ENCODE peak calls at places on chromosomes 16 and 17, in five cellular contexts. X, K, B, I and W are unnamed samples. For H3K36me3, the result is how much of the 10 kb centered on the place peaks cover.

GRCh38 chr17:61396586-61397085 is 3.0 kb upstream of the TBX2 start:
- DNase-seq in X (no peak), K (no peak), B (no peak), I (no peak), W (no peak)

GRCh38 chr16:48507886-48508285 is 102.1 kb downstream of the N4BP1 start:
- DNase-seq in X (no peak), K (peak), B (no peak), I (no peak), W (no peak)

GRCh38 chr17:3582921-3583320 is 25.3 kb upstream of the TRPV3 start:
- DNase-seq in X (no peak), K (no peak), B (no peak), I (no peak), W (no peak)

GRCh38 chr17:68019336-68019674 is 16.2 kb upstream of the KPNA2 start:
- DNase-seq in X (no peak), K (no peak), B (no peak), I (no peak), W (no peak)

GRCh38 chr16:46961373-46962353 is 11.8 kb downstream of the DNAJA2 start:
- DNase-seq in X (no peak), K (no peak), B (no peak), I (no peak), W (no peak)

GRCh38 chr16:64362193-64362592 is 759.7 kb downstream of the CDH11 start:
- DNase-seq in X (no peak), K (no peak), B (no peak), I (no peak), W (no peak)

GRCh38 chr16:86761117-86761971 is 183.0 kb downstream of the FOXL1 start:
- DNase-seq in X (no peak), K (no peak), B (peak), I (no peak), W (no peak)

GRCh38 chr17:13704333-13704732 is 102.6 kb upstream of the HS3ST3A1 start:
- DNase-seq in X (no peak), K (no peak), B (no peak), I (no peak), W (no peak)

GRCh38 chr17:13981881-13982280 is 87.4 kb upstream of the COX10 start:
- DNase-seq in X (no peak), K (no peak), B (no peak), I (no peak), W (no peak)

GRCh38 chr17:31918701-31919128 is 17.2 kb upstream of the UTP6 start:
- DNase-seq in X (no peak), K (no peak), B (no peak), I (no peak), W (no peak)

GRCh38 chr16:56360117-56361008 is 65.0 kb downstream of the AMFR start:
- DNase-seq in X (peak), K (peak), B (peak), I (no peak), W (peak)

GRCh38 chr17:28704219-28704858 is 7.3 kb downstream of the PROCA1 start:
- DNase-seq in X (no peak), K (no peak), B (no peak), I (no peak), W (no peak)
- H3K36me3 ChIP-seq in X (under half), K (under half), B (half or more), I (under half), W (under half)

GRCh38 chr16:2252806-2253148 is 1.4 kb upstream of the ECI1 start:
- DNase-seq in X (no peak), K (no peak), B (no peak), I (no peak), W (no peak)
- TF ChIP-seq POLR2A in X (no peak), K (no peak), B (no peak), I (peak), W (no peak)

DNA sequence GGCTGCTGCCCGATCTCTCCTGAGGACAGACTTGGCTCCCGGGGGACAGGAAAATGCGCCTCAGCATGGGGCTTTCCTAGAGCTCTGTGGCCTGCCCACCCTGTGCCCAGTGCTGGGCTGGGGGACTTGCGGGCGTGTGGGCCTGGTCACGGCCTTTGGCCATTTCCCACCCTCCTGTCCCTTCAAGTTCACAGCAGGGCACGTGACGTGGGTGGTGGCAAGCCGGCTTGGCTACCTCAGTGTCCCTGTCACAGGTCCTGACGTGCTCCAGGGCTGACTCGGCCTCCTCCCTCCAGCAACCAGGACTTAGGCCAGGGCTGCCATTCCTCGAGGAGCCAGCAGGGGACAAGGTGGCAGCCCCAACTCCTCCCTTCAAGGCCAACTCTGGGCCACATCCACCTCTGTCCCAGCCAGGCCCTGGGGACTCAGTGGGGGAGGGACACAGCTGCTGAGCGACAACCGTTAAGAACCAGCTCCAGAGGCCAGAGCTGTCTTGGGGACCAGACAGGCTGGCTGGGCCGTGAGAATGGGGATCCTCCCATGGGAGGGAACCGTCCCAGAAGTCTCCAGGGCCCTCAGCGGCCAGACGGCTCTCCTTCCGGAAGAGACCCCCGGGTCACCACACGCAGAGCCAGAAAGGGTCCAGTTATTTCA is 981 bp upstream of the UNC13D start:
- DNase-seq in X (peak), K (peak), B (peak), I (peak), W (peak)
- TF ChIP-seq EP300 in X (no peak), K (no peak), B (peak), I (peak), W (no peak)

GRCh38 chr17:39820987-39821386 is 43.1 kb downstream of the IKZF3 start:
- DNase-seq in X (no peak), K (no peak), B (no peak), I (no peak), W (no peak)
- H3K36me3 ChIP-seq in X (under half), K (under half), B (under half), I (under half), W (under half)